ENCODE peak calls at places on chromosomes 13 and 19, in eight cellular contexts. M is HFFc6, J is IMR-90, X is foreskin fibroblast, B is Daoy, Z is ELR, N is left colon, E is psoas muscle. L is an unnamed sample.

GRCh38 chr13:30665638-30666037 is 47.9 kb downstream of the USPL1 start:
- DNase-seq in M (no peak), J (no peak), X (no peak), B (no peak), Z (no peak), N (no peak), E (no peak), L (no peak)

GRCh38 chr19:347946-348861 is 3.6 kb upstream of the MIER2 start:
- DNase-seq in M (no peak), J (no peak), X (peak), B (peak), Z (peak), N (no peak), E (no peak), L (no peak)

GRCh38 chr13:76879211-76879875 is 6.9 kb downstream of the KCTD12 start:
- DNase-seq in M (peak), J (peak), X (peak), B (peak), Z (peak), N (peak), E (peak), L (peak)

GRCh38 chr19:33453207-33453736 is 68.3 kb downstream of the PEPD start:
- DNase-seq in M (no peak), J (no peak), X (no peak), B (no peak), Z (no peak), N (no peak), E (no peak), L (no peak)

GRCh38 chr19:6125571-6125989 is 9.9 kb upstream of the ACSBG2 start:
- DNase-seq in M (peak), J (peak), X (peak), B (peak), Z (peak), N (peak), E (peak), L (peak)

GRCh38 chr19:536031-536880 is 4.7 kb downstream of the CDC34 start:
- DNase-seq in M (no peak), J (no peak), X (no peak), B (no peak), Z (no peak), N (no peak), E (no peak), L (no peak)

GRCh38 chr13:36999054-36999927 is at the start of gene ALG5:
- DNase-seq in M (peak), J (peak), X (peak), B (peak), Z (peak), N (peak), E (peak), L (peak)

GRCh38 chr19:28201462-28201943 is 1011.4 kb downstream of the UQCRFS1 start:
- DNase-seq in M (no peak), J (no peak), X (no peak), B (no peak), Z (no peak), N (no peak), E (no peak), L (no peak)

GRCh38 chr13:41696163-41697003 is 239.0 kb downstream of the RGCC start:
- DNase-seq in M (peak), J (peak), X (peak), B (peak), Z (peak), N (no peak), E (no peak), L (no peak)

GRCh38 chr19:3990815-3991117 is 5.5 kb upstream of the EEF2 start:
- DNase-seq in M (no peak), J (no peak), X (no peak), B (no peak), Z (no peak), N (no peak), E (no peak), L (no peak)

GRCh38 chr19:17829855-17830566 is 8.7 kb upstream of the INSL3 start:
- DNase-seq in M (no peak), J (peak), X (peak), B (peak), Z (no peak), N (peak), E (no peak), L (no peak)

GRCh38 chr13:41588899-41589298 is 131.5 kb downstream of the RGCC start:
- DNase-seq in M (peak), J (peak), X (peak), B (peak), Z (peak), N (no peak), E (no peak), L (no peak)

GRCh38 chr13:32211788-32212187 is 103.4 kb downstream of the ZAR1L start:
- DNase-seq in M (peak), J (peak), X (peak), B (peak), Z (peak), N (no peak), E (no peak), L (no peak)